ENCODE peak calls at places on chromosomes 16 and 17, in four cellular contexts. One of them, this sample, is unnamed. For H3K36me3, the result is how much of the 10 kb centered on the place peaks cover.

GRCh38 chr16:62079236-62079635 is 43.0 kb upstream of the CDH8 start:
- DNase-seq in colonic mucosa: no peak
- DNase-seq in mesenchymal stem cell: no peak
- DNase-seq in Peyer's patch: no peak
- DNase-seq in this sample: no peak

GRCh38 chr17:77200711-77201110 is 59.9 kb downstream of the SEC14L1 start:
- DNase-seq in Peyer's patch: no peak
- DNase-seq in mesenchymal stem cell: no peak
- DNase-seq in colonic mucosa: no peak
- DNase-seq in this sample: no peak

GRCh38 chr16:49833796-49834195 is 22.1 kb downstream of the ZNF423 start:
- DNase-seq in colonic mucosa: no peak
- DNase-seq in Peyer's patch: no peak
- DNase-seq in mesenchymal stem cell: no peak
- DNase-seq in this sample: no peak

GRCh38 chr16:87924937-87925670 is 11.2 kb downstream of the CA5A start:
- DNase-seq in mesenchymal stem cell: no peak
- DNase-seq in Peyer's patch: no peak
- DNase-seq in colonic mucosa: no peak
- DNase-seq in this sample: no peak

GRCh38 chr17:60361889-60362288 is 30.0 kb downstream of the USP32 start:
- DNase-seq in Peyer's patch: no peak
- DNase-seq in colonic mucosa: no peak
- DNase-seq in mesenchymal stem cell: no peak
- DNase-seq in this sample: no peak

GRCh38 chr17:76145231-76146052 is 4.4 kb upstream of the FOXJ1 start:
- DNase-seq in colonic mucosa: no peak
- DNase-seq in Peyer's patch: peak
- DNase-seq in mesenchymal stem cell: no peak
- DNase-seq in this sample: no peak

GRCh38 chr16:4501071-4501478 is 24.9 kb downstream of the HMOX2 start:
- DNase-seq in colonic mucosa: no peak
- DNase-seq in Peyer's patch: no peak
- DNase-seq in mesenchymal stem cell: no peak
- DNase-seq in this sample: no peak

GRCh38 chr17:21419299-21420239 is 43.4 kb downstream of the KCNJ12 start:
- DNase-seq in Peyer's patch: peak
- DNase-seq in colonic mucosa: no peak
- DNase-seq in mesenchymal stem cell: no peak
- DNase-seq in this sample: no peak

GRCh38 chr17:16052486-16052885 is 52.9 kb downstream of the TTC19 start:
- DNase-seq in mesenchymal stem cell: no peak
- DNase-seq in Peyer's patch: no peak
- DNase-seq in colonic mucosa: no peak
- DNase-seq in this sample: no peak

GRCh38 chr17:68296217-68297140 is 5.2 kb downstream of the ARSG start:
- DNase-seq in mesenchymal stem cell: no peak
- DNase-seq in Peyer's patch: no peak
- DNase-seq in colonic mucosa: peak
- DNase-seq in this sample: no peak

GRCh38 chr17:65176646-65177409 is 39.7 kb downstream of the RGS9 start:
- DNase-seq in colonic mucosa: no peak
- DNase-seq in mesenchymal stem cell: no peak
- DNase-seq in Peyer's patch: no peak
- DNase-seq in this sample: no peak

GRCh38 chr16:4416200-4417032 is at the start of gene CORO7:
- DNase-seq in mesenchymal stem cell: peak
- DNase-seq in Peyer's patch: peak
- DNase-seq in colonic mucosa: peak
- DNase-seq in this sample: peak

GRCh38 chr16:67105881-67106280 is 3.9 kb upstream of the PHAF1 start:
- DNase-seq in colonic mucosa: no peak
- DNase-seq in mesenchymal stem cell: no peak
- DNase-seq in Peyer's patch: no peak
- DNase-seq in this sample: no peak

GRCh38 chr17:41527076-41528023 is 758 bp downstream of the KRT19 start:
- DNase-seq in Peyer's patch: peak
- DNase-seq in colonic mucosa: peak
- DNase-seq in mesenchymal stem cell: peak
- DNase-seq in this sample: no peak

GRCh38 chr16:84847554-84848415 is 28.0 kb downstream of the CRISPLD2 start:
- DNase-seq in Peyer's patch: no peak
- DNase-seq in mesenchymal stem cell: no peak
- DNase-seq in colonic mucosa: no peak
- DNase-seq in this sample: no peak

GRCh38 chr16:8505327-8505991 is 84.9 kb downstream of the TMEM114 start:
- DNase-seq in Peyer's patch: no peak
- DNase-seq in colonic mucosa: peak
- DNase-seq in mesenchymal stem cell: no peak
- DNase-seq in this sample: no peak

GRCh38 chr16:55667753-55668152 is 12.0 kb downstream of the SLC6A2 start:
- DNase-seq in mesenchymal stem cell: no peak
- DNase-seq in colonic mucosa: no peak
- DNase-seq in Peyer's patch: no peak
- DNase-seq in this sample: no peak

GRCh38 chr17:36674278-36674650 is 72.9 kb downstream of the MRM1 start:
- DNase-seq in Peyer's patch: no peak
- DNase-seq in mesenchymal stem cell: no peak
- DNase-seq in colonic mucosa: no peak
- DNase-seq in this sample: no peak

GRCh38 chr17:77610980-77611641 is 347.4 kb upstream of the TNRC6C start:
- DNase-seq in colonic mucosa: no peak
- DNase-seq in Peyer's patch: no peak
- DNase-seq in mesenchymal stem cell: no peak
- DNase-seq in this sample: no peak

GRCh38 chr17:34015253-34015652 is 239.8 kb upstream of the CCL2 start:
- DNase-seq in mesenchymal stem cell: no peak
- DNase-seq in colonic mucosa: no peak
- DNase-seq in Peyer's patch: no peak
- DNase-seq in this sample: no peak

GRCh38 chr17:6555331-6556120 is 829 bp downstream of the PITPNM3 start:
- DNase-seq in colonic mucosa: peak
- DNase-seq in mesenchymal stem cell: peak
- DNase-seq in Peyer's patch: peak
- DNase-seq in this sample: no peak

GRCh38 chr16:23244122-23244521 is 58.0 kb upstream of the SCNN1B start:
- DNase-seq in Peyer's patch: no peak
- DNase-seq in mesenchymal stem cell: no peak
- DNase-seq in colonic mucosa: no peak
- DNase-seq in this sample: no peak

GRCh38 chr16:50153648-50154368 is 702 bp downstream of the TENT4B start:
- DNase-seq in colonic mucosa: peak
- DNase-seq in mesenchymal stem cell: peak
- DNase-seq in Peyer's patch: no peak
- DNase-seq in this sample: no peak

GRCh38 chr17:80158846-80159245 is 11.0 kb upstream of the CARD14 start:
- DNase-seq in mesenchymal stem cell: no peak
- DNase-seq in Peyer's patch: no peak
- DNase-seq in colonic mucosa: no peak
- DNase-seq in this sample: no peak
- H3K36me3 ChIP-seq in mesenchymal stem cell: under half
- H3K36me3 ChIP-seq in Peyer's patch: under half
- H3K36me3 ChIP-seq in colonic mucosa: under half
- H3K36me3 ChIP-seq in this sample: under half

GRCh38 chr17:78803161-78803845 is 21.2 kb upstream of the CYTH1 start:
- DNase-seq in mesenchymal stem cell: no peak
- DNase-seq in Peyer's patch: no peak
- DNase-seq in colonic mucosa: peak
- DNase-seq in this sample: no peak

GRCh38 chr17:78808106-78808635 is 26.1 kb upstream of the CYTH1 start:
- DNase-seq in colonic mucosa: no peak
- DNase-seq in mesenchymal stem cell: no peak
- DNase-seq in Peyer's patch: no peak
- DNase-seq in this sample: no peak

GRCh38 chr17:78805301-78805700 is 23.2 kb upstream of the CYTH1 start:
- DNase-seq in Peyer's patch: no peak
- DNase-seq in mesenchymal stem cell: no peak
- DNase-seq in colonic mucosa: no peak
- DNase-seq in this sample: no peak

GRCh38 chr17:78804777-78805176 is 22.7 kb upstream of the CYTH1 start:
- DNase-seq in mesenchymal stem cell: no peak
- DNase-seq in Peyer's patch: no peak
- DNase-seq in colonic mucosa: no peak
- DNase-seq in this sample: no peak

DNA sequence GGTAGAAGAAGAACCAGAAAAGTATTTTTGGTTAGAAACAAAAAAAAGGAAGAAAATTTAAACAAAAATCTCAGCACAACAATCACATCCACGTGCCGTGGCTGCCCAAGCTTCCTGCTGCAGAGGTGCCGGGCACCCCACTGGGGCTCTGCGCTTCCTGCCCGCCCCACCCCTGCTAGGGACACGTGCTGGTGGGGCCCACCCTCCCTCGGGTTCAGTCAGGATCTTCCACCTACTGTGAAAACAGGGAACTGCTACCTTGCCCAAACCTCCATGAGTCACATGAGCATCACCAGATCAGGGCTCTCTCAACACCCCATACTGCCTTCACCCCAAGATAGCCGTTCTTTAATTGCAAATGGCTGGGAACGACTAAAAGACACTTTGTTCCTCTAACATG is 24.4 kb upstream of the CYTH1 start:
- DNase-seq in mesenchymal stem cell: no peak
- DNase-seq in colonic mucosa: no peak
- DNase-seq in Peyer's patch: no peak
- DNase-seq in this sample: no peak
- H3K36me3 ChIP-seq in mesenchymal stem cell: half or more
- H3K36me3 ChIP-seq in colonic mucosa: under half
- H3K36me3 ChIP-seq in Peyer's patch: under half
- H3K36me3 ChIP-seq in this sample: half or more

GRCh38 chr17:67111327-67111726 is 67.0 kb downstream of the CACNG1 start:
- DNase-seq in colonic mucosa: no peak
- DNase-seq in mesenchymal stem cell: no peak
- DNase-seq in Peyer's patch: no peak
- DNase-seq in this sample: no peak

GRCh38 chr17:67108411-67108810 is 64.1 kb downstream of the CACNG1 start:
- DNase-seq in colonic mucosa: no peak
- DNase-seq in Peyer's patch: no peak
- DNase-seq in mesenchymal stem cell: no peak
- DNase-seq in this sample: no peak

GRCh38 chr17:67111808-67112207 is 67.5 kb downstream of the CACNG1 start:
- DNase-seq in colonic mucosa: no peak
- DNase-seq in mesenchymal stem cell: no peak
- DNase-seq in Peyer's patch: no peak
- DNase-seq in this sample: no peak

GRCh38 chr17:67109111-67109510 is 64.8 kb downstream of the CACNG1 start:
- DNase-seq in mesenchymal stem cell: no peak
- DNase-seq in Peyer's patch: no peak
- DNase-seq in colonic mucosa: no peak
- DNase-seq in this sample: no peak

DNA sequence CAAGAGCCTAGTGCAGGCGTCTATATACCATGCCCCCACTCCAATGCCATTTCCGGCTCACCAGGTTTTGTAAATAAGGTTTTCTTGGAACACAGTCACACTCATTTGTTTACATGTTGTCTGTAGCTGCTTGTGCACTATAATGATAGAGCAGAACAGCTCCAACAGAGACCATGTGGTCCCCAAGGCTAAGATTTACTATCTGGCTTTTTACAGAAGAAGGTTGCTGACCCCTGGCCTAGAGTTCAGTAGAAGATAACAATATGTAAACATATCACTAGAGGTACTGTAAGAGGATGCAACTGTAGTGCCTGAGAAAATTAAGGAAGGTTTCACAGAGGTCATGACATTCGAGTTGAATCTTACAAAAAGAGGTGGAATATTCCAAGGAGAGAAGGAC is 66.3 kb downstream of the CACNG1 start:
- DNase-seq in colonic mucosa: no peak
- DNase-seq in Peyer's patch: no peak
- DNase-seq in mesenchymal stem cell: peak
- DNase-seq in this sample: no peak
- H3K36me3 ChIP-seq in colonic mucosa: under half
- H3K36me3 ChIP-seq in Peyer's patch: under half
- H3K36me3 ChIP-seq in mesenchymal stem cell: under half
- H3K36me3 ChIP-seq in this sample: under half

GRCh38 chr17:82257473-82257872 is 16.0 kb downstream of the CSNK1D start:
- DNase-seq in colonic mucosa: no peak
- DNase-seq in Peyer's patch: peak
- DNase-seq in mesenchymal stem cell: no peak
- DNase-seq in this sample: peak

GRCh38 chr17:82255573-82255972 is 17.9 kb downstream of the CSNK1D start:
- DNase-seq in Peyer's patch: no peak
- DNase-seq in colonic mucosa: no peak
- DNase-seq in mesenchymal stem cell: no peak
- DNase-seq in this sample: no peak

GRCh38 chr17:82258555-82258954 is 14.9 kb downstream of the CSNK1D start:
- DNase-seq in Peyer's patch: no peak
- DNase-seq in mesenchymal stem cell: no peak
- DNase-seq in colonic mucosa: no peak
- DNase-seq in this sample: peak

GRCh38 chr17:82253179-82253544 is 20.3 kb downstream of the CSNK1D start:
- DNase-seq in Peyer's patch: no peak
- DNase-seq in mesenchymal stem cell: no peak
- DNase-seq in colonic mucosa: no peak
- DNase-seq in this sample: no peak

GRCh38 chr17:82256242-82256894 is 17.1 kb downstream of the CSNK1D start:
- DNase-seq in Peyer's patch: no peak
- DNase-seq in mesenchymal stem cell: no peak
- DNase-seq in colonic mucosa: no peak
- DNase-seq in this sample: no peak
- H3K36me3 ChIP-seq in Peyer's patch: under half
- H3K36me3 ChIP-seq in mesenchymal stem cell: half or more
- H3K36me3 ChIP-seq in colonic mucosa: under half
- H3K36me3 ChIP-seq in this sample: half or more

GRCh38 chr17:81665205-81666091 is 957 bp downstream of the OXLD1 start:
- DNase-seq in Peyer's patch: no peak
- DNase-seq in mesenchymal stem cell: no peak
- DNase-seq in colonic mucosa: peak
- DNase-seq in this sample: no peak

GRCh38 chr17:81664051-81664470 is 2.3 kb downstream of the OXLD1 start:
- DNase-seq in mesenchymal stem cell: no peak
- DNase-seq in Peyer's patch: no peak
- DNase-seq in colonic mucosa: no peak
- DNase-seq in this sample: peak

GRCh38 chr17:81666342-81667191 is at the start of the genes CCDC137 and OXLD1:
- DNase-seq in Peyer's patch: peak
- DNase-seq in mesenchymal stem cell: peak
- DNase-seq in colonic mucosa: peak
- DNase-seq in this sample: peak

GRCh38 chr17:81666092-81666341 is 388 bp downstream of the OXLD1 start:
- DNase-seq in Peyer's patch: no peak
- DNase-seq in mesenchymal stem cell: peak
- DNase-seq in colonic mucosa: peak
- DNase-seq in this sample: no peak

DNA sequence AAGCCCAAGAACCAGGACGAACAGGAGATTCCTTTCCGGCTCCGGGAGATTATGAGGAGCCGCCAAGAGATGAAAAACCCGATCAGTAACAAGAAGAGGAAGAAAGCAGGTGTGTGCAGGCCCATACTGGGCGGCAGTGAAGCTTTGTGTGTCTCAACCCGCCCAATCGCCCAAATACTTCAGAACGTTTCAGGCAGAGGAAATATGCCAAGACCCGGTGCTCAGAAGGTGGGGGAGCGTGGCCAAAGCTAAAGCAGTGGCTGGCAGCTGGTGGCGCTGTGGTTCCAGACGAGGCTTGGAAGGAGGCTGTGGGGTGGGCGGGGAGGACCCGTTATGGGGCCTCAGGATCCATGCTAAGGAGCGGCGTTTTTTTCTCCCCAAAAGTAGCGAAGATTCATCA is 1.2 kb downstream of the CCDC137 start:
- DNase-seq in colonic mucosa: no peak
- DNase-seq in Peyer's patch: no peak
- DNase-seq in mesenchymal stem cell: no peak
- DNase-seq in this sample: peak
- H3K36me3 ChIP-seq in colonic mucosa: under half
- H3K36me3 ChIP-seq in Peyer's patch: under half
- H3K36me3 ChIP-seq in mesenchymal stem cell: half or more
- H3K36me3 ChIP-seq in this sample: under half